ENCODE peak calls at places on chromosomes 3 and 15, in seven cellular contexts. W is aorta; K is CD4-positive, alpha-beta memory T cell; E is left ventricle myocardium inferior; D is spleen; N is IMR-90; M is heart right ventricle. R is an unnamed sample.

GRCh38 chr3:116139607-116140006 is 305.7 kb downstream of the LSAMP start:
- DNase-seq in K (no peak), W (no peak), D (no peak), M (no peak), E (no peak), N (peak; percentile 26), R (no peak)

GRCh38 chr3:103927896-103928295 is 1438.8 kb upstream of the ALCAM start:
- DNase-seq in E (no peak), D (no peak), N (no peak), W (no peak), M (no peak), K (no peak), R (no peak)

GRCh38 chr3:133821767-133822638 is 16.4 kb downstream of the SRPRB start:
- DNase-seq in E (peak; percentile 78), W (peak; percentile 61), N (peak; percentile 80), M (no peak), K (no peak), D (no peak), R (no peak)

GRCh38 chr3:129596194-129597086 is 10.0 kb downstream of the PLXND1 start:
- DNase-seq in W (peak; percentile 94), M (peak; percentile 93), K (no peak), N (peak; percentile 96), E (peak; percentile 92), D (peak; percentile 88), R (no peak)

GRCh38 chr3:133827684-133828083 is 22.1 kb downstream of the SRPRB start:
- DNase-seq in D (no peak), W (no peak), M (no peak), N (no peak), E (no peak), K (no peak), R (no peak)

GRCh38 chr15:59148160-59148810 is 43.3 kb downstream of the CCNB2 start:
- DNase-seq in N (peak; percentile 49), E (no peak), D (no peak), W (peak; percentile 38), M (no peak), K (no peak), R (no peak)

GRCh38 chr15:27514526-27514925 is 543.5 kb downstream of the GABRG3 start:
- DNase-seq in D (no peak), E (no peak), M (no peak), N (no peak), W (no peak), K (no peak), R (no peak)

GRCh38 chr3:135271562-135272290 is 476.7 kb downstream of the EPHB1 start:
- DNase-seq in M (no peak), D (no peak), N (no peak), K (no peak), W (no peak), E (no peak), R (no peak)

GRCh38 chr15:26806161-26806560 is 33.3 kb upstream of the GABRB3 start:
- DNase-seq in N (no peak), E (no peak), W (no peak), K (no peak), D (no peak), M (no peak), R (no peak)

GRCh38 chr3:20396335-20396734 is 210.3 kb upstream of the SGO1 start:
- DNase-seq in E (no peak), W (no peak), K (no peak), M (no peak), D (no peak), N (no peak), R (no peak)

GRCh38 chr3:104582092-104582491 is 784.6 kb upstream of the ALCAM start:
- DNase-seq in D (no peak), M (no peak), W (no peak), K (no peak), E (no peak), N (no peak), R (no peak)

GRCh38 chr3:186425788-186426730 is 64.0 kb upstream of the DGKG start:
- DNase-seq in N (peak; percentile 75), K (no peak), E (no peak), W (no peak), D (no peak), M (no peak), R (no peak)

DNA sequence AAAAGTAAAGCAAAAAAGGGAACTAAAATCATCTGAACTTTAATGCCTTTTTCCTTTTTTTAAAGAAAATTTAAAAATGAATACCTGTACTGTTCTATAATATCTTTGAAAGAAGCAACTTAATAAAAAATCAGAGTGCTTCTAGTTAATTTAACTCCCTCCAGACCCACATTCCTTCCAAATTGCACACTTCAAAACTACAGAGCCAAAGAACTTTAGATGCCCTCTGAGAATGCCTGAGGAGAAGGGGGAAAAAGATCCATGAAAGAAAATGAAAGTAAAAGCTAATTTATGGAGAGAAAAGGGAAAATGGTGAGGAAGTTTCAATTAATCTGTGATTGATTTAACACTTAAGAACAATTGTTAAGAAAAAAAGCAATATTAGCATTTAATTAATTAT is 1141.7 kb downstream of the IGSF11 start:
- DNase-seq in N (no peak), W (no peak), D (no peak), E (no peak), K (no peak), M (no peak), R (no peak)
- H3K27ac ChIP-seq in N (no peak overlapping the region), W (no peak overlapping the region), D (no peak overlapping the region), E (no peak overlapping the region), K (no peak overlapping the region), M (no peak overlapping the region), R (no peak overlapping the region)

DNA sequence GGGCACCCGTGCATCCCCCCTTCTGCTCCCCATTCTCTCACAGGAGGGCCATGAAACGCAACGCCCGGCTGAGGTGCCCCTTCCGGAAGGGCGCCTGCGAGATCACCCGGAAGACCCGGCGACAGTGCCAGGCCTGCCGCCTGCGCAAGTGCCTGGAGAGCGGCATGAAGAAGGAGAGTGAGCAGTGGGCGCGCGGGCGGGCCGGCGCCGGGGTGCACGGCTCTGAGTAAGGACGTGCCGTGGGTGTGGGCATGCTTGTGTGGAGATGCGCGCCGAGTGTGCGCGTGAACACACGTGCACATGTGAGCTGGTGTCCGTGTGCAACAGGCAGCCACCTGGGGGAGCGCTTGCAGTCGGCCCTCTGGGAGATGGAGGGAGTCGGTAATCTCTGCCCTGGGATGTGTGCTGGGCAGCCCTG is 28.1 kb downstream of the NR1I2 start:
- DNase-seq in D (peak; percentile 89), N (peak; percentile 18), M (peak; percentile 31), K (peak; percentile 56), W (peak; percentile 56), E (peak; percentile 23), R (peak; percentile 68)
- H3K4me3 ChIP-seq in D (peak overlapping the region; percentile 84), N (peak overlapping the region; percentile 12), M (peak overlapping the region; percentile 37), K (peak overlapping the region; percentile 34), W (peak overlapping the region; percentile 28), E (peak overlapping the region; percentile 62), R (peak overlapping the region; percentile 70)

GRCh38 chr3:141266797-141267555 is 35.4 kb downstream of the PXYLP1 start:
- DNase-seq in M (no peak), N (no peak), K (peak; percentile 63), W (no peak), D (no peak), E (no peak), R (peak; percentile 51)

GRCh38 chr3:141268281-141268680 is 36.7 kb downstream of the PXYLP1 start:
- DNase-seq in N (no peak), D (no peak), W (no peak), K (no peak), M (no peak), E (no peak), R (no peak)

GRCh38 chr3:141268791-141269190 is 37.2 kb downstream of the PXYLP1 start:
- DNase-seq in K (no peak), W (no peak), D (no peak), M (no peak), E (no peak), N (no peak), R (no peak)

GRCh38 chr3:141262306-141262705 is 30.7 kb downstream of the PXYLP1 start:
- DNase-seq in K (no peak), E (no peak), D (no peak), N (peak; percentile 94), M (no peak), W (no peak), R (no peak)

DNA sequence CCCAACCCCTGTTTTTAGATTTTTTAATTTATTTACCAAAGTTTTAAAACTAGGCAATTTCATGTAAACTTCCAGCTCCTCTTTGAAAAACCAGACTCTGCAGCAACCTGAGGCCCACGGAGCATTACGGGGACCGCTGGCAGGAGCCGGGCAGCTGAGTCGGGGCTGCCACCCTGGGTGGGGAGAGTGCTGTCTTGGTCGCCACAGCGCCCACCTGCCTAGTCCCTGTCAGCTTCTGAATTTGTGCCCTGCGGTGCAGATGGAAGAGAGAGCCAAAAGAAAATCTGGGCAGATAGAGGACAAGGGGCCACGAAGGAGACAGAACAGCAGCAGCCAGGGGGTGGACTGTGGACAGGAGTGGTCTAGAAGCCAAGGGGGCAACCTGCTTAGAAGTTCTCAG is 34.6 kb downstream of the PXYLP1 start:
- DNase-seq in K (no peak), M (no peak), D (no peak), W (no peak), N (no peak), E (no peak), R (peak; percentile 21)
- H3K27ac ChIP-seq in K (peak overlapping the region; percentile 73), M (no peak overlapping the region), D (no peak overlapping the region), W (no peak overlapping the region), N (no peak overlapping the region), E (no peak overlapping the region), R (peak overlapping the region; percentile 34)

DNA sequence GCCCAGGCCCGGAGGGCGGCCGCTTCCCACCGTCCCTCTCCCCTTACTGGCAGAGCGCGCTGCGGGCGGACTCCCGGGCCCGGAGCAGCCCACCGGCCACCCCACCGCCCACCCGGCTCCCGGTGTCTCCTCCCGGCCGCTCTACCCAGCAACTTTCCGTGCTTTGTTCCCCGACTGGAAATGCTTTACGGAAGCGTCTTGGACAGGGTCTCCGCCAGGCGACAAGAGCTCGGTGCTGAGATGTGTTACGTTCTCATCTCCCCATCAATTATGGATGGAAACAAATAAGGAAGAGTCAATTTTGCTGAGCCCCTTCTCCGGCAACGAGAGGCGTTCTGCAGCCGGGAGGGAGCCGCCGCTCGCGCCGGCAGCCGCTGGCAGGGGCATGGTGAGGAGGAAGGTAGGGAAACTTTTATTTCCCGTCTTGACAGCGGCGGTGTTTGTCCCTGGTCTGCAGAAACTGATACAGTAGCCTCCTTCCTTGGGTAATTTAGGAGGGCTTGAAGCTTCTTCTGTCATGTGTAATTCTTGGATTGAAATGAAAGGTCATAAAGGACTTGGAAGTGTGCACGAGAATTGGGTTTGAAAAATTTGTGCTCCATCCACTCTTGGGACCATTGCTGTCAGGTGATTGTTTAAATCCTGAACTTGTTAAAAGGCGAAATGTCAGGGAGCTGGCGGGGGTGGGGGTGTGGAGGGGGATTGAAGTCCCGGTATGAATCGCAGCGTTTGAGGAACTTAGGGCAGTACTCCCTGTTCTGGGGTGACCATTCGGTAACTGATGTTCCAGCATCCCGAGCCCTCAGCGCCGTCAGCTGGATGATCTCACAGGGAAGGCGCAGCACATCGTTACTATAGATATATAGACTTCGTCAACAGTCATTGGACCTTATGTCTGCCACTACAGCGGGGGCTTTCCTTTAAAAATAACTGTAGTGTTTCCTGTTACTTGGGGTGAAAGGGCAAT is 1.5 kb downstream of the SEMA6D start:
- DNase-seq in D (no peak), E (no peak), W (peak; percentile 53), N (peak; percentile 54), K (no peak), M (peak; percentile 34), R (no peak)
- H3K4me3 ChIP-seq in D (peak overlapping the region; percentile 74), E (peak overlapping the region; percentile 94), W (peak overlapping the region; percentile 84), N (peak overlapping the region; percentile 95), K (no peak overlapping the region), M (peak overlapping the region; percentile 86), R (no peak overlapping the region)

R was measured in CD8-positive, alpha-beta memory T cell.